ENCODE peak calls at places on chromosomes 1 and 21, in five cellular contexts. F, I, S, D and L are unnamed samples.

GRCh38 chr1:2633401-2633935 is 652 bp upstream of the MMEL1 start:
- DNase-seq in F (no peak), S (no peak), I (no peak), D (no peak), L (no peak)

GRCh38 chr1:184388671-184389292 is 2.0 kb downstream of the C1orf21 start:
- DNase-seq in I (peak), S (no peak), F (no peak), D (no peak), L (no peak)

GRCh38 chr1:115677172-115677542 is 35.4 kb downstream of the VANGL1 start:
- DNase-seq in D (peak), S (no peak), F (peak), I (no peak), L (no peak)

GRCh38 chr1:184494929-184495328 is 108.1 kb downstream of the C1orf21 start:
- DNase-seq in S (no peak), F (no peak), D (peak), I (no peak), L (no peak)

GRCh38 chr1:187691439-187691838 is 862.7 kb downstream of the PLA2G4A start:
- DNase-seq in I (no peak), S (no peak), F (peak), D (no peak), L (no peak)

GRCh38 chr1:29389533-29390041 is 153.3 kb downstream of the PTPRU start:
- DNase-seq in I (peak), S (no peak), D (no peak), F (no peak), L (no peak)

GRCh38 chr21:31580866-31581276 is 78.6 kb upstream of the SOD1 start:
- DNase-seq in S (peak), I (peak), D (peak), F (peak), L (peak)

GRCh38 chr1:80989455-80989854 is 811.3 kb upstream of the ADGRL2 start:
- DNase-seq in F (no peak), S (no peak), D (no peak), I (no peak), L (no peak)

GRCh38 chr1:119660253-119661078 is 12.4 kb upstream of the ZNF697 start:
- DNase-seq in I (peak), D (no peak), S (no peak), F (no peak), L (no peak)

GRCh38 chr1:167533851-167534300 is 15.5 kb upstream of the CD247 start:
- DNase-seq in F (peak), I (peak), D (peak), S (peak), L (peak)

GRCh38 chr1:65401612-65402011 is 18.9 kb upstream of the LEPR start:
- DNase-seq in F (no peak), I (no peak), S (no peak), D (no peak), L (no peak)

GRCh38 chr1:169043823-169044222 is 62.7 kb upstream of the ATP1B1 start:
- DNase-seq in I (no peak), F (no peak), S (no peak), D (no peak), L (no peak)

GRCh38 chr21:35611752-35612151 is 448.6 kb downstream of the SETD4 start:
- DNase-seq in F (peak), S (no peak), I (no peak), D (no peak), L (no peak)

GRCh38 chr1:65150583-65151263 is 2.7 kb downstream of the AK4 start:
- DNase-seq in F (no peak), I (no peak), D (no peak), S (no peak), L (no peak)

GRCh38 chr1:28718601-28719331 is 18.0 kb upstream of the YTHDF2 start:
- DNase-seq in F (no peak), D (no peak), S (no peak), I (no peak), L (no peak)

GRCh38 chr1:65330021-65330420 is 20.7 kb downstream of the DNAJC6 start:
- DNase-seq in S (no peak), I (no peak), F (no peak), D (no peak), L (no peak)

GRCh38 chr1:92244376-92244775 is 26.7 kb downstream of the C1orf146 start:
- DNase-seq in F (no peak), I (no peak), S (no peak), D (no peak), L (no peak)

GRCh38 chr1:160726498-160727391 is 12.3 kb upstream of the SLAMF7 start:
- DNase-seq in F (peak), S (no peak), D (peak), I (peak), L (no peak)

GRCh38 chr1:41365772-41366427 is 4.7 kb downstream of the FOXO6 start:
- DNase-seq in D (peak), F (no peak), S (no peak), I (peak), L (no peak)

GRCh38 chr1:5009376-5010065 is 355.1 kb downstream of the AJAP1 start:
- DNase-seq in S (no peak), D (no peak), I (no peak), F (no peak), L (no peak)

GRCh38 chr1:162107911-162108310 is 38.4 kb downstream of the NOS1AP start:
- DNase-seq in S (no peak), D (no peak), F (no peak), I (no peak), L (no peak)

GRCh38 chr1:59976194-59977074 is 49.9 kb upstream of the CYP2J2 start:
- DNase-seq in F (peak), I (peak), S (peak), D (peak), L (peak)

GRCh38 chr1:172585348-172585747 is 52.4 kb downstream of the SUCO start:
- DNase-seq in F (peak), I (no peak), D (no peak), S (no peak), L (no peak)

GRCh38 chr1:65068202-65069011 is 79.6 kb upstream of the AK4 start:
- DNase-seq in S (no peak), F (peak), I (peak), D (peak), L (no peak)

DNA sequence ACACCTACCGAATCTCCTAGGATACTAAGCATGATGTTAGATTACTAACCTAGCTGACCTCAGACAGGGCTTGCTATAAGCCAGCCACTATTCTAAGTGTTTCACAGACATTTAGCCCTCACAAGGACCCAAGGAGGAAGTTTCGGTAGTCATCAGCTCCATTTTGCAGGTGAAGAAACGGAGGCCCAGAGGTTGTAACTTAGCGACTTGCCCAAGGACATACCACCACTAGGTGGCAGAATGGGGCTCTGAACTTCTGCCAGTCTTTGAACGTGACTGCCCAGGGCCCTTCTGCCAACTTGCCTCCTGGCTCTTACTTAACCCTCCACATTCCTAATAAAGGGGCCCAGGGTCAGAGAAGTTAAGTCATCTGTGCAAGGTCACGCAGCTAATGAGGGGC is 283.5 kb downstream of the C1orf94 start:
- DNase-seq in F (no peak), I (peak), D (peak), S (no peak), L (no peak)
- TF ChIP-seq CTCF in F (peak), I (peak), D (peak), S (peak), L (no peak)

GRCh38 chr1:31658721-31659120 is 14.0 kb upstream of the PEF1 start:
- DNase-seq in D (no peak), S (peak), I (no peak), F (no peak), L (no peak)

GRCh38 chr1:31662463-31662862 is 17.8 kb upstream of the PEF1 start:
- DNase-seq in I (no peak), D (no peak), S (peak), F (no peak), L (no peak)

GRCh38 chr1:31661856-31662255 is 17.2 kb upstream of the PEF1 start:
- DNase-seq in I (no peak), D (no peak), S (peak), F (no peak), L (no peak)

GRCh38 chr1:31659889-31660288 is 15.2 kb upstream of the PEF1 start:
- DNase-seq in F (no peak), D (no peak), I (no peak), S (no peak), L (no peak)

DNA sequence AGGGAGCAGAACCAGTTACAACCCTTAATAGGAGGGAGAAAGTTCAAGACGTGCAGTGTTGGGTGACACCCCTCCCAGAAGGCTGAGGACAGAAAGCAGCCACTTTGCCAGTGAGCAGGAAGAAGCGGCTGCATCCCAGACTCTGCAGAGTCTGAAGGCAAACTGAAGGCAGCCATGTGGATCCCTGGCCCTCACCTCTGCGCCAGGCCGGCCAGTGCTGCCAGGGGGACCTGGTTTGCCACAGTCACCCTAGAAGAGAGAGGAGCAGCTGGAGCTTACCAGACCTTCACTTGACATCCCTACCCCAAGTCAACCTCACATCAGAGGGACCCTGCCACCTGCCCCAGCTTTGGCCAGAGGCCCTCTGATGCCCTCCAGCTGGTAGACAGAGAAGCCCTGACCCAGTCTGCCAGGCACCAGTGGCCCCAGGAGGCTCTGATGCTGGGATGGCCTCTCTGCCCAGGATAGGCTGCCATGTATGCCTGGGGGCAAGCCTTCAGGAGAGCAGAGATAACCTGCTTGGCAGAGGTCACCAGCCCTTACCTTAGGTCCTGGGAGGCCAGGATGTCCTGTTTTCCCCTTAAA is 16.3 kb upstream of the PEF1 start:
- DNase-seq in D (no peak), F (no peak), S (peak), I (no peak), L (no peak)
- H3K4me3 ChIP-seq in D (no peak), F (no peak), S (no peak), I (no peak), L (no peak)

DNA sequence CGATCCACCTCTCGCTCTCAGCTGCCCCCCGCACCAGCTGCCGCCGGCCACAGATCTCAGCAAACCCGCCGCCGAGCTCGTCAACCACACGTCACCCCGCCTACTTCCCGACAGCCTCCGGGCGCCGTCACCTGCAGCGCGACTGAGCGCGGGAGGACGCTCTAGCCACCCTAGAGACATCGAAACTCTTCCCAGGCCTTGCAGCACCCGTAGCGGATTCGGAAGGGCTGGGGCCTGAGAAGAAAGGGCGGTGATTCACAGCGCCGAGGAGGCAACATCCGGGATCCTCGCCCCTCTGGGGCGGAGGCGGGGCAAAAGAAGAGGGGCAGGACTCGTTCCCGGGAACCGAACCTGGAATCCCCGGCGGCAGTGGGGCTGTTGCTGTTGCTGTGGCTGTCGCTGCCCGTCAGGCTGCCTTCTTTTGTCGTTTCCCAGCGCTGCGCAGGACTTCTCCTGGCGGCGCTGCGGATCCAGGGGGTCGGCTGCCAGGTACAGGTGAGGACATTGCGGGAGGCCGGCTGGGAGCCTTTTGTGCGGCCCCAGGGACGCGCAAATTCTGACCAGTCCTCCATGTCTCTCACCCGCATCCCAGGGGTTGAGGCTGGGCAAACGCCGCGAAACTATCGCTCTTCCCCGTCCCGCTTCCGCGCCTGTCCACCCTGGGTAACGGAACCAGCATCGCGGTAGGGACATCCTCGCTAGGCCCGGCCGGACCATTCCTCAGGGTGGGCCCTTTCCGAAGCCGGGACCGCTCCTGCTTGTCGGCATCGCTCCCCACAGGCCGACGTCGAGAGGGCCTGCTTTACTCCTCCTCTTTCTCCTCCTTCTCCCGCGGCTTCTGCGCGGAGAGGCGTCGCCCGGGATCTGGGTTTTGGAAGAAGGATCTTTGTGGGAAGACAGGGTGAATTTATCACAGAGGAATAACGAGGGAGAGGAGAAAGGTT is at the start of the genes RO60 and UCHL5:
- DNase-seq in I (peak), S (peak), F (peak), D (peak), L (peak)
- TF ChIP-seq CTCF in I (no peak), S (no peak), F (no peak), D (no peak), L (no peak)

DNA sequence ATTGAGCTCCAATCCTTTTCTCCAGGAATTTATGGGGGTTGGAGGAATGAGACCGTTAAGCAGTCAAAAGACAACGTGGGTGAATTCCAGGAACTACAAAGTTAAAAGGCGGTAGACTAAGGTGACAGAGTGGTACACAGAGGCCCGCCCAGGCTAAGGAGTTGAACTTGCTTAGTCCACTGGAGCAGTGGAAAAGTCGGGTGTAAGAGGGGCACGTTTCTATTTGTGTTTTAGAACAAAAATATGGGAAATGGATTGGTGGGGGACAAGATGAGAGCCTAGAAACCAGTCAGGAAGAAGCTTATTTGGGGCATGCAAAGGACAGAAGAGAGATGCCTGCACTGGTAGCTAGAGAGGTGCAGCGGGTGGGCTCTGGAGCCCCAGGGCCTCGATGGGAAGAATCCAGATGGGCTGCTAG is 1.2 kb upstream of the LIN9 start:
- DNase-seq in S (no peak), D (no peak), F (no peak), I (peak), L (no peak)
- H3K4me3 ChIP-seq in S (no peak), D (no peak), F (no peak), I (no peak), L (peak)

GRCh38 chr1:6038603-6039002 is 7.1 kb upstream of the KCNAB2 start:
- DNase-seq in S (no peak), F (no peak), D (no peak), I (no peak), L (no peak)
- TF ChIP-seq CTCF in S (no peak), F (no peak), D (no peak), I (no peak), L (no peak)

GRCh38 chr1:77757616-77758015 is 2.0 kb downstream of the USP33 start:
- DNase-seq in D (no peak), S (no peak), F (peak), I (no peak), L (no peak)
- H3K4me3 ChIP-seq in D (no peak), S (peak), F (no peak), I (no peak), L (peak)